ENCODE peak calls at places on chromosomes 2 and 18, in eight cellular contexts. One of them, this sample, is unnamed.

GRCh38 chr18:35729971-35730668 is 148.6 kb downstream of the GALNT1 start:
- DNase-seq in nephron progenitor cell: no peak
- DNase-seq in T-helper 17 cell: no peak
- DNase-seq in stimulated activated naive CD8-positive, alpha-beta T cell treated with anti-CD3 and anti-CD28 coated beads, Interleukin-15, amount 100 ng/mL, for 72 hours: no peak
- DNase-seq in posterior cingulate gyrus: no peak
- DNase-seq in Right ventricle myocardium inferior: no peak
- DNase-seq in GM12891: no peak
- DNase-seq in effector memory CD8-positive, alpha-beta T cell: no peak
- DNase-seq in this sample: no peak

GRCh38 chr2:242054406-242054805 is 184.9 kb downstream of the RTP5 start:
- DNase-seq in nephron progenitor cell: no peak
- DNase-seq in T-helper 17 cell: no peak
- DNase-seq in stimulated activated naive CD8-positive, alpha-beta T cell treated with anti-CD3 and anti-CD28 coated beads, Interleukin-15, amount 100 ng/mL, for 72 hours: no peak
- DNase-seq in posterior cingulate gyrus: no peak
- DNase-seq in Right ventricle myocardium inferior: no peak
- DNase-seq in GM12891: no peak
- DNase-seq in effector memory CD8-positive, alpha-beta T cell: no peak
- DNase-seq in this sample: no peak

GRCh38 chr2:8334866-8335325 is 347.0 kb upstream of the ID2 start:
- DNase-seq in nephron progenitor cell: no peak
- DNase-seq in T-helper 17 cell: no peak
- DNase-seq in stimulated activated naive CD8-positive, alpha-beta T cell treated with anti-CD3 and anti-CD28 coated beads, Interleukin-15, amount 100 ng/mL, for 72 hours: no peak
- DNase-seq in posterior cingulate gyrus: no peak
- DNase-seq in Right ventricle myocardium inferior: no peak
- DNase-seq in GM12891: no peak
- DNase-seq in effector memory CD8-positive, alpha-beta T cell: peak
- DNase-seq in this sample: no peak

GRCh38 chr2:150520088-150520487 is 32.6 kb upstream of the RND3 start:
- DNase-seq in nephron progenitor cell: no peak
- DNase-seq in T-helper 17 cell: no peak
- DNase-seq in stimulated activated naive CD8-positive, alpha-beta T cell treated with anti-CD3 and anti-CD28 coated beads, Interleukin-15, amount 100 ng/mL, for 72 hours: no peak
- DNase-seq in posterior cingulate gyrus: no peak
- DNase-seq in Right ventricle myocardium inferior: no peak
- DNase-seq in GM12891: no peak
- DNase-seq in effector memory CD8-positive, alpha-beta T cell: no peak
- DNase-seq in this sample: no peak

GRCh38 chr18:41170346-41170745 is 784.7 kb upstream of the PIK3C3 start:
- DNase-seq in nephron progenitor cell: no peak
- DNase-seq in T-helper 17 cell: no peak
- DNase-seq in stimulated activated naive CD8-positive, alpha-beta T cell treated with anti-CD3 and anti-CD28 coated beads, Interleukin-15, amount 100 ng/mL, for 72 hours: no peak
- DNase-seq in posterior cingulate gyrus: no peak
- DNase-seq in Right ventricle myocardium inferior: no peak
- DNase-seq in GM12891: no peak
- DNase-seq in effector memory CD8-positive, alpha-beta T cell: no peak
- DNase-seq in this sample: no peak

GRCh38 chr2:14826518-14826917 is 194.0 kb downstream of the LRATD1 start:
- DNase-seq in nephron progenitor cell: no peak
- DNase-seq in T-helper 17 cell: no peak
- DNase-seq in stimulated activated naive CD8-positive, alpha-beta T cell treated with anti-CD3 and anti-CD28 coated beads, Interleukin-15, amount 100 ng/mL, for 72 hours: no peak
- DNase-seq in posterior cingulate gyrus: no peak
- DNase-seq in Right ventricle myocardium inferior: no peak
- DNase-seq in GM12891: no peak
- DNase-seq in effector memory CD8-positive, alpha-beta T cell: no peak
- DNase-seq in this sample: no peak

GRCh38 chr2:207505728-207506127 is 24.0 kb upstream of the CREB1 start:
- DNase-seq in nephron progenitor cell: no peak
- DNase-seq in T-helper 17 cell: no peak
- DNase-seq in stimulated activated naive CD8-positive, alpha-beta T cell treated with anti-CD3 and anti-CD28 coated beads, Interleukin-15, amount 100 ng/mL, for 72 hours: peak
- DNase-seq in posterior cingulate gyrus: no peak
- DNase-seq in Right ventricle myocardium inferior: no peak
- DNase-seq in GM12891: no peak
- DNase-seq in effector memory CD8-positive, alpha-beta T cell: no peak
- DNase-seq in this sample: peak

GRCh38 chr2:240322231-240322955 is 113.1 kb upstream of the GPC1 start:
- DNase-seq in nephron progenitor cell: no peak
- DNase-seq in T-helper 17 cell: no peak
- DNase-seq in stimulated activated naive CD8-positive, alpha-beta T cell treated with anti-CD3 and anti-CD28 coated beads, Interleukin-15, amount 100 ng/mL, for 72 hours: no peak
- DNase-seq in posterior cingulate gyrus: no peak
- DNase-seq in Right ventricle myocardium inferior: no peak
- DNase-seq in GM12891: no peak
- DNase-seq in effector memory CD8-positive, alpha-beta T cell: no peak
- DNase-seq in this sample: no peak

GRCh38 chr2:72999729-73000725 is 71.5 kb downstream of the SFXN5 start:
- DNase-seq in nephron progenitor cell: no peak
- DNase-seq in T-helper 17 cell: no peak
- DNase-seq in stimulated activated naive CD8-positive, alpha-beta T cell treated with anti-CD3 and anti-CD28 coated beads, Interleukin-15, amount 100 ng/mL, for 72 hours: no peak
- DNase-seq in posterior cingulate gyrus: no peak
- DNase-seq in Right ventricle myocardium inferior: no peak
- DNase-seq in GM12891: no peak
- DNase-seq in effector memory CD8-positive, alpha-beta T cell: no peak
- DNase-seq in this sample: no peak

GRCh38 chr18:1585881-1586488 is 681.3 kb downstream of the ADCYAP1 start:
- DNase-seq in nephron progenitor cell: peak
- DNase-seq in T-helper 17 cell: no peak
- DNase-seq in stimulated activated naive CD8-positive, alpha-beta T cell treated with anti-CD3 and anti-CD28 coated beads, Interleukin-15, amount 100 ng/mL, for 72 hours: no peak
- DNase-seq in posterior cingulate gyrus: no peak
- DNase-seq in Right ventricle myocardium inferior: no peak
- DNase-seq in GM12891: no peak
- DNase-seq in effector memory CD8-positive, alpha-beta T cell: no peak
- DNase-seq in this sample: peak

GRCh38 chr18:23238152-23238531 is 102.9 kb downstream of the CABLES1 start:
- DNase-seq in nephron progenitor cell: no peak
- DNase-seq in T-helper 17 cell: no peak
- DNase-seq in stimulated activated naive CD8-positive, alpha-beta T cell treated with anti-CD3 and anti-CD28 coated beads, Interleukin-15, amount 100 ng/mL, for 72 hours: no peak
- DNase-seq in posterior cingulate gyrus: no peak
- DNase-seq in Right ventricle myocardium inferior: no peak
- DNase-seq in GM12891: no peak
- DNase-seq in effector memory CD8-positive, alpha-beta T cell: no peak
- DNase-seq in this sample: no peak

GRCh38 chr2:23271230-23271629 is 113.7 kb upstream of the KLHL29 start:
- DNase-seq in nephron progenitor cell: no peak
- DNase-seq in T-helper 17 cell: no peak
- DNase-seq in stimulated activated naive CD8-positive, alpha-beta T cell treated with anti-CD3 and anti-CD28 coated beads, Interleukin-15, amount 100 ng/mL, for 72 hours: no peak
- DNase-seq in posterior cingulate gyrus: no peak
- DNase-seq in Right ventricle myocardium inferior: no peak
- DNase-seq in GM12891: no peak
- DNase-seq in effector memory CD8-positive, alpha-beta T cell: no peak
- DNase-seq in this sample: no peak

GRCh38 chr18:32906506-32907214 is 133.8 kb upstream of the KLHL14 start:
- DNase-seq in nephron progenitor cell: no peak
- DNase-seq in T-helper 17 cell: no peak
- DNase-seq in stimulated activated naive CD8-positive, alpha-beta T cell treated with anti-CD3 and anti-CD28 coated beads, Interleukin-15, amount 100 ng/mL, for 72 hours: no peak
- DNase-seq in posterior cingulate gyrus: no peak
- DNase-seq in Right ventricle myocardium inferior: no peak
- DNase-seq in GM12891: no peak
- DNase-seq in effector memory CD8-positive, alpha-beta T cell: no peak
- DNase-seq in this sample: no peak

GRCh38 chr2:11808016-11808400 is 61.6 kb downstream of the LPIN1 start:
- DNase-seq in nephron progenitor cell: no peak
- DNase-seq in T-helper 17 cell: no peak
- DNase-seq in stimulated activated naive CD8-positive, alpha-beta T cell treated with anti-CD3 and anti-CD28 coated beads, Interleukin-15, amount 100 ng/mL, for 72 hours: no peak
- DNase-seq in posterior cingulate gyrus: no peak
- DNase-seq in Right ventricle myocardium inferior: no peak
- DNase-seq in GM12891: no peak
- DNase-seq in effector memory CD8-positive, alpha-beta T cell: no peak
- DNase-seq in this sample: no peak

GRCh38 chr2:151766421-151767153 is 32.3 kb upstream of the NEB start:
- DNase-seq in nephron progenitor cell: no peak
- DNase-seq in T-helper 17 cell: no peak
- DNase-seq in stimulated activated naive CD8-positive, alpha-beta T cell treated with anti-CD3 and anti-CD28 coated beads, Interleukin-15, amount 100 ng/mL, for 72 hours: peak
- DNase-seq in posterior cingulate gyrus: no peak
- DNase-seq in Right ventricle myocardium inferior: no peak
- DNase-seq in GM12891: no peak
- DNase-seq in effector memory CD8-positive, alpha-beta T cell: no peak
- DNase-seq in this sample: no peak

GRCh38 chr2:123840614-123841013 is 184.5 kb upstream of the CNTNAP5 start:
- DNase-seq in nephron progenitor cell: no peak
- DNase-seq in T-helper 17 cell: no peak
- DNase-seq in stimulated activated naive CD8-positive, alpha-beta T cell treated with anti-CD3 and anti-CD28 coated beads, Interleukin-15, amount 100 ng/mL, for 72 hours: no peak
- DNase-seq in posterior cingulate gyrus: no peak
- DNase-seq in Right ventricle myocardium inferior: no peak
- DNase-seq in GM12891: no peak
- DNase-seq in effector memory CD8-positive, alpha-beta T cell: no peak
- DNase-seq in this sample: no peak

GRCh38 chr2:70728128-70728527 is 39.9 kb downstream of the ADD2 start:
- DNase-seq in nephron progenitor cell: no peak
- DNase-seq in T-helper 17 cell: no peak
- DNase-seq in stimulated activated naive CD8-positive, alpha-beta T cell treated with anti-CD3 and anti-CD28 coated beads, Interleukin-15, amount 100 ng/mL, for 72 hours: no peak
- DNase-seq in posterior cingulate gyrus: no peak
- DNase-seq in Right ventricle myocardium inferior: no peak
- DNase-seq in GM12891: no peak
- DNase-seq in effector memory CD8-positive, alpha-beta T cell: no peak
- DNase-seq in this sample: no peak